ENCODE peak calls at places on chromosomes 1 and 21, in eight cellular contexts. K, O, F, E, T, B, I and X are unnamed samples. For H3K36me3, the result is how much of the 10 kb centered on the place peaks cover.

GRCh38 chr21:17045214-17045835 is 467.5 kb upstream of the CXADR start:
- DNase-seq in K (no peak), O (no peak), F (no peak), E (peak), T (no peak), B (no peak), I (no peak), X (peak)

GRCh38 chr21:45532826-45533730 is 9.2 kb downstream of the SLC19A1 start:
- DNase-seq in K (no peak), O (no peak), F (peak), E (no peak), T (no peak), B (no peak), I (peak), X (no peak)

GRCh38 chr21:44532712-44533111 is 7.3 kb downstream of the KRTAP10-1 start:
- DNase-seq in K (no peak), O (no peak), F (no peak), E (no peak), T (no peak), B (no peak), I (peak), X (peak)

GRCh38 chr1:204080163-204080903 is 7.4 kb downstream of the SOX13 start:
- DNase-seq in K (peak), O (peak), F (peak), E (peak), T (no peak), B (no peak), I (peak), X (peak)

GRCh38 chr1:27405074-27405473 is 12.7 kb downstream of the GPR3 start:
- DNase-seq in K (peak), O (peak), F (peak), E (peak), T (no peak), B (no peak), I (no peak), X (peak)

GRCh38 chr1:173400387-173400995 is 76.6 kb upstream of the PRDX6 start:
- DNase-seq in K (peak), O (no peak), F (no peak), E (no peak), T (no peak), B (no peak), I (no peak), X (no peak)

GRCh38 chr1:151534662-151535278 is 5.3 kb upstream of the TUFT1 start:
- DNase-seq in K (peak), O (peak), F (peak), E (peak), T (no peak), B (peak), I (peak), X (peak)

GRCh38 chr1:81689531-81689941 is 111.2 kb upstream of the ADGRL2 start:
- DNase-seq in K (no peak), O (peak), F (no peak), E (no peak), T (no peak), B (no peak), I (no peak), X (no peak)

GRCh38 chr1:153495536-153495935 is 35.1 kb upstream of the S100A7 start:
- DNase-seq in K (no peak), O (no peak), F (no peak), E (no peak), T (no peak), B (no peak), I (no peak), X (no peak)

GRCh38 chr1:3895279-3895950 is 4.7 kb downstream of the C1orf174 start:
- DNase-seq in K (no peak), O (no peak), F (peak), E (no peak), T (no peak), B (no peak), I (no peak), X (no peak)

GRCh38 chr1:63636192-63637105 is 43.2 kb downstream of the PGM1 start:
- DNase-seq in K (no peak), O (no peak), F (no peak), E (no peak), T (no peak), B (no peak), I (no peak), X (no peak)

GRCh38 chr1:43560286-43560685 is 29.6 kb downstream of the PTPRF start:
- DNase-seq in K (no peak), O (no peak), F (no peak), E (no peak), T (no peak), B (no peak), I (no peak), X (no peak)

GRCh38 chr1:246971322-246971721 is 36.5 kb downstream of the ZNF695 start:
- DNase-seq in K (peak), O (peak), F (peak), E (peak), T (no peak), B (no peak), I (peak), X (no peak)

GRCh38 chr1:4702927-4703326 is 48.5 kb downstream of the AJAP1 start:
- DNase-seq in K (no peak), O (no peak), F (peak), E (no peak), T (peak), B (no peak), I (no peak), X (no peak)

GRCh38 chr1:30805301-30806003 is 47.9 kb upstream of the LAPTM5 start:
- DNase-seq in K (no peak), O (no peak), F (no peak), E (no peak), T (no peak), B (no peak), I (no peak), X (no peak)

GRCh38 chr1:183739640-183740385 is 65.1 kb upstream of the RGL1 start:
- DNase-seq in K (no peak), O (peak), F (no peak), E (no peak), T (no peak), B (no peak), I (no peak), X (no peak)

GRCh38 chr1:192763243-192763642 is 45.6 kb upstream of the RGS2 start:
- DNase-seq in K (no peak), O (no peak), F (no peak), E (no peak), T (no peak), B (no peak), I (no peak), X (no peak)

GRCh38 chr1:89698020-89698560 is 65.2 kb downstream of the LRRC8C start:
- DNase-seq in K (no peak), O (no peak), F (no peak), E (peak), T (no peak), B (no peak), I (no peak), X (no peak)

GRCh38 chr1:6127587-6128163 is 52.4 kb downstream of the CHD5 start:
- DNase-seq in K (peak), O (peak), F (peak), E (peak), T (no peak), B (no peak), I (peak), X (peak)

GRCh38 chr1:70978623-70979022 is 69.0 kb downstream of the PTGER3 start:
- DNase-seq in K (no peak), O (no peak), F (no peak), E (no peak), T (no peak), B (no peak), I (no peak), X (no peak)

GRCh38 chr1:19344372-19344810 is 32.3 kb downstream of the SLC66A1 start:
- DNase-seq in K (peak), O (peak), F (no peak), E (peak), T (no peak), B (peak), I (peak), X (peak)

GRCh38 chr1:77583483-77583882 is 99.0 kb downstream of the ZZZ3 start:
- DNase-seq in K (no peak), O (no peak), F (no peak), E (no peak), T (no peak), B (no peak), I (no peak), X (no peak)
- H3K4me3 ChIP-seq in K (no peak), O (no peak), F (no peak), E (no peak), T (no peak), B (no peak), I (no peak), X (no peak)

DNA sequence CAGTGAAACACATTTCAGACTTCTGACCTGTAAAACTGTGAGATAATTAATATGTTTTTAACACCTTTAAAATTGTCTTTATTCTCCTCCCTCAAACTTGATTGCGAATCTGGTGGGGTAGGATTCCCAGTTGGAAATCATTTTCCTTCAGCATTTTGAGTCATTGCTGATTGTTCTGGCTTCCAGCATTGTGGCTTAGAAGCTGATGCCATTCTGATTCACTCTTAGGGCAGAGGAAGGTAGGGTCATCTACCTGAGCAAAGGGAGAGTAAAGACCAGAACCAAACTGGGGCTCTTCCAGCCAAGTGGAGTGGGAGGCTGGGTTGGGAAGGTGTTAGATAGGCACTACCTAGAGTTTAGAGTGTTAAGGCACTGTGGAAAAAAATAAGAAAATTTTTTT is 61.2 kb downstream of the MPZL1 start:
- DNase-seq in K (no peak), O (no peak), F (no peak), E (no peak), T (no peak), B (no peak), I (no peak), X (no peak)
- H3K36me3 ChIP-seq in K (under half), O (under half), F (under half), E (under half), T (under half), B (under half), I (under half), X (under half)

DNA sequence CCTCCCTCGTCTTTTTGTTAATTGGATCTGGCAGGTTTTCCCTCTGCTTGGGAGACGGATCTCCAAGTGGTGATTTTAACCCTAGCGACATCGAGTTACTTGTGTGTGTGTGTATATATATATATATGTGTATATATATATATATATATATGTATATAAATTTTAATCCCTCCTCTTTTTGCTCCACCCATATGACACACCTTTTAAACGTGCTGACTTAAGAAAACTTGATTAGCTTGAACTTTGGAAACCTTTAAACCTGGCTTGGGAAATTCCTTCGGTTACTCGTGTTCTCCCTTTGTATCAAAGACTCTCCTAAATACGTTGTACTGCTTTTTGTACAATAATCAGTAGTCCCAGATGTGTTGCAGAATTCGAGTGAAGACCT is 1.2 kb downstream of the RNF11 start:
- DNase-seq in K (no peak), O (no peak), F (no peak), E (no peak), T (no peak), B (no peak), I (no peak), X (no peak)
- H3K4me3 ChIP-seq in K (peak), O (peak), F (peak), E (peak), T (peak), B (peak), I (peak), X (peak)

GRCh38 chr1:156717411-156717810 is 10.9 kb upstream of the METTL25B start:
- DNase-seq in K (no peak), O (no peak), F (no peak), E (no peak), T (no peak), B (no peak), I (no peak), X (no peak)

GRCh38 chr1:156725683-156726280 is 2.5 kb upstream of the METTL25B start:
- DNase-seq in K (peak), O (peak), F (peak), E (peak), T (no peak), B (peak), I (peak), X (peak)

GRCh38 chr1:156726549-156727226 is 1.6 kb upstream of the METTL25B start:
- DNase-seq in K (no peak), O (peak), F (no peak), E (peak), T (no peak), B (no peak), I (peak), X (peak)

DNA sequence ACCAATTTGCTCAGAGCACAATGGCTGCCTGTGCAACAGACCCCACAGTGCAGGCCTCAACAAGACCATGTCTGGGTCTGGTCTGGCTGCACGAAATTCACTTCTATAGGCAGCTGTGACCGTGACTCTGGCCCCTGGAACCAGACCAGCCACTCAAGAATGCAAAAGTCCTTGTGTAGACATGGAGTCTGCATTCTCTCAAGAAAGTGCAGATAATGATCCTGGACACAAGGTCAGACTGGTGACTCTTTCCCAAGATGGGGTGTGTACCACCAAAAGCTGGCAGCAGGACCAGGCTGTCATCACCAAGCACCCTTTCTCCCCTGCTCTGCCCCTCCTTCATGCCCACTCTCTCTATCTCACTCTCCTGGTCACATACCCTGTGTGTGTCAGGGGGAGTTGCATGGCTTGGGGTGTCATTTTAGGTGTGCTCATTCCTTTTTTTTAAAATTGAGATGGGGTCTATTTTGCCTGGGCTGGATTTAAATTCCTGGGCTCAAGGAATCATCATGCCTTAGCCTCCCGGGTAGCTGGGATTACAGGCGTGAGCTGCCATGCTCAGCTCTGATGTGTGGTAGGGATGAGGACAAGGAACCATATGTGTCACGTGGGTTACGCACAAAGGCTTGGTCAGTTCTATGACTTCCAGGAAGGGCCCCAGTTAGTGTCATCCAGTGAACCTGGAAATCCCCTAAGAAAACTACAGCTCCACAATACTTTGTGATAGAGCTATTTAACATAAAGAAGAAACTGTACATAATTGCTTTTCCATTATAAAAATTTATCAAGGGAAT is 6.9 kb upstream of the METTL25B start:
- DNase-seq in K (no peak), O (no peak), F (no peak), E (peak), T (no peak), B (no peak), I (no peak), X (no peak)
- H3K36me3 ChIP-seq in K (half or more), O (half or more), F (under half), E (under half), T (under half), B (under half), I (under half), X (under half)

DNA sequence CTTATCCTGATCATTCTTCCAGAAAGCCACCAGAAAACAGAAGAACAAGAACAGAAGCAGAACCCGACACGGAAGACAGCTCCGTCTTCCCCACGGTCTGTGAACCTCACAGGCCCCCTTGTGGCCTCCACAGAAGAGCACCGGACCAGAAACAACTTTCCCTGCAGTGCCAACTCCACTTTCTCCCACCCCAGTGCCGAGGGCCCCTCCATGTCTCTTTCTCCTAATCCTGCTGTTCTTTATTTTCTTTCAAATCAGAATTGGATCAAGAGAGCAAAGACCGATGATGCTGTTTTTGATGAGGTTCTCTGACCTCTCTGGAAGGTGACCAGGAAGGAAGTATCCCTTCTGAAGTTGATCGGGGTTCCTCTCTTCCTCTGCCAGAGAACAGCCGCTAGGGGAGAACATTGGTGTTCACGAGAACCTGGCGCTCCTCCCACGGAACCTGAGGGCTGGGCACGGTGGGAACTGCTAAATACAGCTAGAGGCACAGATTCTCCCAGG is 58.9 kb upstream of the CTTNBP2NL start:
- DNase-seq in K (no peak), O (peak), F (peak), E (peak), T (no peak), B (peak), I (no peak), X (peak)
- H3K4me3 ChIP-seq in K (no peak), O (no peak), F (no peak), E (no peak), T (no peak), B (no peak), I (no peak), X (no peak)

DNA sequence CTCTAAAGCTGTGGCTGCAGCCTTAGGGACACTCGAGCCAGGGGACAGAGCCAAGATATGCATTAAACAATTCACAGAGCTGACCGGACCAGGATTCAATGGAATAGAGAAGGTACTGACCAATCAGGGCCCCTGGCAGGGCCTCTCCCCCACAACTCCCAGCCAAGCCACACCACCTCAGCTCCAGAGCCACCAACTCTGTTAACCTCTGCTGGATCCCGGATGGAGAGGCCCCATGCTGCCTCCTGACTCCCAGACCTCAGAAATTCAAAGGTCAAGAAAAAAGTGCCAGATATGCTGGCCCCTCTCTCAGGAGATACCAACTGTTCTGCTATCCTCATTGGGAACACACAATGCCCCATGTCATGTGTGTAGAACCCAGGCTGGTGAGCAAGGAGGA is 62.1 kb downstream of the CD46 start:
- DNase-seq in K (no peak), O (no peak), F (no peak), E (no peak), T (no peak), B (no peak), I (no peak), X (no peak)
- H3K36me3 ChIP-seq in K (under half), O (half or more), F (under half), E (under half), T (under half), B (half or more), I (under half), X (under half)

DNA sequence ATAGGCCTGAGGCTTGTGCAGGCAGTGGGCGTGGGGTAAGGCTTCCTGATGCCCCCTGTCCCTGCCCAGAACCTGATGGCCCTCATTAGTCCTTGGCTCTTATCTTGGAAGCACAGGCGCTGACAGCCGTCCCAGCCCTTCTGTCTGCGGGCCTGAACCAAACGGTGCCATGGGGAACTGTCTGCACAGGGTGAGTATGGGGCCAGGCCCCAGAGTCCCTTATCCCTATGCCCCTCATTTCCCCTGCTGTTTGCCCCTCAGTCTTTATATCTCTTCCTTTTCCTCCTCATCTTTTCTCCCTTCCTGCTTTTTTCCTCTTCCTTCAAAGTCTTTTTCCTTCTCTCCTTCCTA is at the start of gene ACKR1:
- DNase-seq in K (no peak), O (no peak), F (no peak), E (no peak), T (no peak), B (no peak), I (no peak), X (no peak)
- H3K4me3 ChIP-seq in K (no peak), O (no peak), F (peak), E (no peak), T (no peak), B (no peak), I (no peak), X (no peak)

GRCh38 chr1:8396912-8397406 is 79.0 kb downstream of the SLC45A1 start:
- DNase-seq in K (no peak), O (no peak), F (no peak), E (peak), T (peak), B (peak), I (peak), X (no peak)

GRCh38 chr1:8397511-8397910 is 79.6 kb downstream of the SLC45A1 start:
- DNase-seq in K (no peak), O (no peak), F (no peak), E (no peak), T (no peak), B (no peak), I (no peak), X (no peak)

GRCh38 chr1:8396083-8396911 is 78.4 kb downstream of the SLC45A1 start:
- DNase-seq in K (no peak), O (no peak), F (no peak), E (peak), T (no peak), B (no peak), I (no peak), X (no peak)

GRCh38 chr1:8398086-8398485 is 80.2 kb downstream of the SLC45A1 start:
- DNase-seq in K (no peak), O (no peak), F (no peak), E (no peak), T (no peak), B (no peak), I (no peak), X (no peak)

DNA sequence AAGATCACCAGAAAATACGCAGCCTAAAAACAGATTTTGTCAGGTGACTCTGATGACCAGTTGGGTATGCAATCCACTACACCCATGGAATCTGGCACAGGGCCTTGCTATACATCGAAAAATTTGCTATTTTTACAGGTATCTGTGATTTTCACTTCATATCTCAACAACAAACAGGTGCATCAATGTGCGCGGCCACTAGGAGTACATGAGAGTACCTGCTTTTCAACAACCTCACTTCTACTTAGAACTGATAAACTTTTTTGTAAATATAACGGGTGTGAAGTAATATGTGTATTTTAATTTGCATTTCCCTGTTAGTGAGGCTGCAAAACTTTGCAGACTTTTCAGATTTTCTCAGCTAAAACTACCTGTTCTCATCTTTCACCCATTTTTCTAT is 80.8 kb downstream of the SLC45A1 start:
- DNase-seq in K (no peak), O (no peak), F (no peak), E (no peak), T (no peak), B (no peak), I (no peak), X (no peak)
- H3K36me3 ChIP-seq in K (under half), O (under half), F (under half), E (under half), T (under half), B (under half), I (under half), X (under half)